ENCODE peak calls at places on chromosomes 4 and X, in six cellular contexts. Q, W, I, O, E and N are unnamed samples. For H3K4me1, the result is how much of the 10 kb centered on the place peaks cover.

GRCh38 chr4:181860157-181860556 is 383.0 kb upstream of the TENM3 start:
- DNase-seq in Q (no peak), W (no peak), I (no peak), O (no peak), E (no peak), N (no peak)

GRCh38 chr4:14752341-14753046 is 249.8 kb upstream of the CPEB2 start:
- DNase-seq in Q (no peak), W (no peak), I (no peak), O (no peak), E (no peak), N (no peak)

GRCh38 chrX:119605398-119605738 is 856 bp downstream of the NKRF start:
- DNase-seq in Q (peak), W (no peak), I (no peak), O (peak), E (no peak), N (no peak)

GRCh38 chr4:106585920-106586349 is 217.4 kb upstream of the GIMD1 start:
- DNase-seq in Q (no peak), W (no peak), I (no peak), O (no peak), E (no peak), N (no peak)

GRCh38 chr4:139514382-139515059 is 41.5 kb downstream of the SETD7 start:
- DNase-seq in Q (no peak), W (no peak), I (no peak), O (no peak), E (no peak), N (no peak)

GRCh38 chr4:29536745-29537144 is 1183.4 kb upstream of the PCDH7 start:
- DNase-seq in Q (no peak), W (no peak), I (no peak), O (no peak), E (no peak), N (no peak)

GRCh38 chrX:50106051-50106450 is 94.8 kb downstream of the AKAP4 start:
- DNase-seq in Q (no peak), W (no peak), I (no peak), O (no peak), E (no peak), N (no peak)

GRCh38 chrX:154793084-154793483 is 12.2 kb downstream of the MPP1 start:
- DNase-seq in Q (no peak), W (no peak), I (no peak), O (no peak), E (no peak), N (no peak)

GRCh38 chrX:66635360-66635759 is 3.5 kb downstream of the EDA2R start:
- DNase-seq in Q (no peak), W (no peak), I (no peak), O (no peak), E (no peak), N (no peak)

GRCh38 chr4:74675673-74676279 is 118.5 kb downstream of the BTC start:
- DNase-seq in Q (no peak), W (no peak), I (peak), O (peak), E (no peak), N (no peak)

GRCh38 chrX:110414679-110415439 is 56.2 kb downstream of the RTL9 start:
- DNase-seq in Q (no peak), W (no peak), I (no peak), O (no peak), E (no peak), N (no peak)

GRCh38 chr4:2800691-2801596 is 8.1 kb downstream of the SH3BP2 start:
- DNase-seq in Q (peak), W (no peak), I (peak), O (peak), E (peak), N (peak)

GRCh38 chr4:141447761-141448160 is 188.6 kb upstream of the IL15 start:
- DNase-seq in Q (no peak), W (no peak), I (no peak), O (no peak), E (no peak), N (no peak)

DNA sequence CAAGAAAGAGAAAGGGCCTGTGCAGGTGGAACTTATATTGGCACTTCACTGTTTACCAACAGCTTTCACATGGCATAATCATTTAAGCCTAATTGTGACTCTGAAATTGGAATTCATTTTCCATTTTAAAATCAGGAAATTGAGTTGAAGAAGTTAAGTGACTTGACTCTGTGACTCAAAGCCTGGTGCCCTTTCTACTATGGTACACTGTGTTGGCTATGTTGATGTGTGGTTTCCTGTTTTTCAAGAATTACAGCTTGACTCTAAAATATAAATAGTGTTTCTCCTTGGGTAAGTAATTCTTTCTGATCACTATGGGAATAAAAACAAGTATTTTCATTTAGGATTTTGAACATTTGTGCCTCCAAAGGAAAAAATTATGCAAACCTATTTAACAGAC is 4.3 kb downstream of the AFF1 start:
- DNase-seq in Q (no peak), W (no peak), I (no peak), O (no peak), E (no peak), N (no peak)
- H3K4me1 ChIP-seq in Q (half or more), W (under half), I (under half), O (half or more), E (under half), N (under half)

DNA sequence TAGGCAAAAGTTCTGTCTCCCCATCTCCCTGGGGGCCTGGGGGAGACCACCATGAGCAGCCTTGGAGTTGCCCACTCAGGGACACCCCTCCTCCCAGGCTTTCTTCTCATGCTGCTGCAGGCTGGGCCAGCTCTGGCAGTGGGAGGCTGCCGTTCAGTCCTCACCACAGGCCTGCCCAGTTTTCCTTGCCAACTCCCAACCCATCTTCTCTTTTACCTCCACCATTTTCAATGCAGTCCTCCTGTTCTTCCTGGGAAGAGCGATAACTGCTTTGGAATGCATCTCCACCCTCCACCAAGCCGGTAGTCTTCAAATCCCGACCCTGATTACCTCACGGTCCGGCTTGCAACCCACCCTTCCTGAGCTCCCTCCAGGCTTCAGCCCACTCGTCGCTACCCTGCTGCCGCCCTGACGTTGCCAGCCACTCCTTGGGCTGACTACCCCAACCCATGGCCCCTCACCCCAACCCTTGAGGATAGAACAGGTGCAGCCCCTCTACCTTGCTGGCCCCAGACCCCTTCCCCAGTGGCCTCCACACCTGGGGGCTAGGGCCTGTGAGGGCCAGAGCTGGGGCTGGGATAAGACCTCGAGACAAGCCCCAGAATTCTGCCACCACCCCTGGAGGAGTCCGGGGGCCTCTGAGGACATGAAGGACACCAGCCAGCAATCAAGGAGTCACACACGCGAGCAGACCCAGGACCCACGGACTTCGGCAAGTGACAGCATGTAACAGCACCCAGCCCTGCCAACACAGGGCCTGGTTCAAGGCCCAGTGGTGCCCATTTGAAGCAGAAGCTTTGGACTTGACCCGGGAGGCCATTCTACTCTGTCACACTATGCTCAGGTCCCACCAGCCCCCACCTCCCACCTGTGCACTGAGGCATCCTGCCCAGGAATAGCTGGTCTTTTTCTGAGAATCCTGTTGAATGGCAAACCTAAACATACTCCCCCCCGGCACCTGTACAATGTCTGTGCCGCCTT is 9.2 kb downstream of the WDR1 start:
- DNase-seq in Q (no peak), W (no peak), I (no peak), O (no peak), E (no peak), N (no peak)
- H3K4me1 ChIP-seq in Q (half or more), W (under half), I (under half), O (under half), E (under half), N (under half)

DNA sequence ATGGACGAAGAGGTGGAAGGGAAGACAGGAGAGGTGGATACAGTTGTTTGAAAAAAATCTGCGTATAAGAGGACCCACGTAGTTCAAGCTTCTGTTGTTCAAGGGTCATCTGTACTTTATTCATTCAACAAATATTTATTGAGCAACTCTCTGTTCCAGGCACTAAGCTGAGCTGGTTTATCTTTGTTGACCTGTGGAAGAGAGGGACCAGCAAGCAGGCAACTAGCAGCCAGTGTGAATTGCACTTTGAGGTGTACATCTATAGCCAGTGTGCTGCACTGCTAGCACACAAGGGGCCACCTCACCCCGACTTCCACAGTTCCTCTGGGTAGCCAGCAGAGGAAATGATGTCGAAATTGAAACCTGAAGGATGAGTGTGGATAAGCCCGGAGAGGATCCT is 191.4 kb downstream of the SOWAHB start:
- DNase-seq in Q (no peak), W (no peak), I (no peak), O (no peak), E (no peak), N (no peak)
- H3K4me1 ChIP-seq in Q (under half), W (under half), I (under half), O (under half), E (half or more), N (under half)

DNA sequence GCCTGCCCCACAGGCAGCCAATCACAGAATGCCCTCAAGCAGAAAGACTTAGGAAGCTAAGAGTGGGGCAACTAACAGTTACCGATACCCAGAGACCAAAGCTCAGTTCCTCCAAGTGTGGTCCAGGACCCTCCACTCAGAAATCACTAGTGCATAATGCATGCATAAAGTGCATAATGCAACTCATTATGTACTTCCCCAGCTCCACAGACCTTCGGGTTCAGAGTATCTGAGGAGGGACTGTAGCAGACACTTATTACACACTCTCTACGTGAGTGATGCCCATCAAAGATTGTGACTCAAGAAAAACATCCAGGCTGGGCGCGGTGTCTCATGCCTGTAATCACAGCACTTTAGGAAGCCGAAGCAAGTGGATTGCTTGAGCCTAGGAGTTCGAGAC is 328.0 kb downstream of the BCOR start:
- DNase-seq in Q (no peak), W (no peak), I (no peak), O (no peak), E (no peak), N (no peak)
- H3K4me1 ChIP-seq in Q (half or more), W (under half), I (under half), O (under half), E (under half), N (under half)

DNA sequence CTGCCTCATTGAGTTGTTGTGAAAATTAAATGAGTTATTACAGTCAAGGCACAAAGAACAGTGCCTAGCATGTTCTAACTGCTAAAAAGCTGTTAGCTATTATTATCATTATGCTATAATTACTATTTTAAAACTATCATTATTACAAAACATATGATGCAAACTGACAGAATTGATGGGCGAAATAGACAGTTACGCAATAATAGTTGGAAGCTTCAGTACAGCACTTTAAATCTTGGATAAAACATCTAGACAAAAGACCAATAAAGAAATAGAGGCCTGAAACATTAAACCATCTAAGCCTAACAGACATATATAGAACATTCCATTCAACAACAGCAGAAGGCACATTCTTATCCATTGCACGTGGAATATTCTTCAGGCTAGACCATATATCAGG is 73.0 kb downstream of the TAB3 start:
- DNase-seq in Q (no peak), W (no peak), I (no peak), O (no peak), E (no peak), N (no peak)
- H3K4me1 ChIP-seq in Q (under half), W (under half), I (under half), O (under half), E (under half), N (under half)

GRCh38 chrX:68503830-68504229 is 5.0 kb downstream of the YIPF6 start:
- DNase-seq in Q (no peak), W (no peak), I (no peak), O (no peak), E (no peak), N (no peak)
- H3K4me1 ChIP-seq in Q (under half), W (under half), I (under half), O (under half), E (under half), N (under half)

DNA sequence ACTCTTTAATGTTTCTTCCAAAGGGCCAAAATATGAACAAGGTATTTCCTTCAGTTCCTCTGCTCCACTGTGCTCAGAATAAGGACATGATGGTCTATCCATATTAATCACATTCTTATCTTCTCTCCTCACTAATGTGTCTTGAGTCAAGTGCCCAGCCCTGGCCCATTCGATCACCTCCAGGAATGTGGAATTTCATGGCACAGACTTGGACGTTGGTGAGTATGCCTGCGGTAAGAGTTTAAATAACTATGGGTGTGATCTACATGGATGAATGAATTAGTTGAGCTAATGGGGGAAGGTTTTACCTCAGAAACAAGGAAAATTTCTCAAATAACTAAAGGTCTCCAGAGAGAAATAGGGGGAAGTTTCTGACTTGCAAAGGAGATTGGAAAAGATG is 174.0 kb downstream of the NPFFR2 start:
- DNase-seq in Q (no peak), W (no peak), I (no peak), O (no peak), E (no peak), N (no peak)
- H3K4me1 ChIP-seq in Q (under half), W (under half), I (under half), O (under half), E (under half), N (under half)

DNA sequence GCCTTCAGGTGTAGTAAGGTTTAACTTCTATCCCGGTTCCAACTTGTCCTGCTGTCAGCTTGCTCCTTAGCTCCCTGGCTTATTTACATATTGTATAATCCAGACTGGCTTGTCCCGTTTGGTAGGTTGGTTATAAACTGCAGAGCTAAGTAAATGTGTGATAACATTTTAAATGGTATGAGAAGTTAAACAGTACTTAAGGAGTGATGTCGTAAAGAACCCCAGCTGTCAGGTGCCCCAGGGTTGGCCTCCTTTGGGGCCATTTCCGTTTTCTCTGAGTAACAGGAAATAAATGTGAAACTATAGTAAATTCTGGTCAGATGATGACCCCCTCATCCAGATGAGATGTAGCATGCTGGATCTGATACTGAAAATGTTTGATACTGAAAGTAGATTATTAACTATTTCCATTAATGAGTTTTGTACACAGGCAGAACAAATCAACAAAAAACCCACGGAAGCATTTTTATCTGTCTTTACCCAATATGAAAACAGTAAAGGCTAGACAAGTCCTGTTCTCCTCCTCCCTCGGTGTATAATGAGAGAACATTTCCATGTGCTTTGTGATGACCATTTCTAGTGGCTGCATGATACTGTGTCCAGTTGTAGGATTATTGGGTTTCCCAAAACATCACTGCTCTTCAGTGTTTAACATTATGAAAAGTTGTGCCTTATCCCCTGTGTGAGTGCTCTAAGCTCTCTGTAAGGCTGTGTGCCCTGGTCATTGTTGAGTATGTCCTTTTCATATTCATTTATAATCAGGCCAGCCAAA is 22.4 kb downstream of the GAB1 start:
- DNase-seq in Q (no peak), W (no peak), I (no peak), O (peak), E (no peak), N (no peak)
- H3K4me1 ChIP-seq in Q (under half), W (under half), I (under half), O (under half), E (half or more), N (under half)